ENCODE peak calls at places on chromosomes 16 and 17, in eight cellular contexts. K is left ventricle myocardium inferior; L is AG09309; M is AG20443; D is stromal cell of bone marrow; Z is WTC11; J is kidney glomerular epithelial cell; E is activated CD8-positive, alpha-beta T cell treated with anti-CD3 and anti-CD28 coated beads, Interleukin-2, amount 10 ng/mL, durations not matched to agents 7 days and 5 days. T is an unnamed sample.

GRCh38 chr16:57646388-57647039 is 18.1 kb downstream of the ADGRG1 start:
- DNase-seq in K (no peak), L (no peak), M (no peak), D (no peak), Z (no peak), J (no peak), E (no peak), T (no peak)

GRCh38 chr16:11134722-11135121 is 121.3 kb downstream of the SOCS1 start:
- DNase-seq in K (no peak), L (no peak), M (no peak), D (no peak), Z (no peak), J (no peak), E (no peak), T (no peak)

GRCh38 chr17:31413871-31414589 is 22.6 kb downstream of the RAB11FIP4 start:
- DNase-seq in K (no peak), L (peak), M (peak), D (peak), Z (no peak), J (no peak), E (no peak), T (no peak)

GRCh38 chr16:51648521-51648920 is 497.5 kb upstream of the SALL1 start:
- DNase-seq in K (no peak), L (peak), M (peak), D (no peak), Z (no peak), J (no peak), E (no peak), T (no peak)

GRCh38 chr16:78770353-78771091 is 671.1 kb downstream of the WWOX start:
- DNase-seq in K (peak), L (no peak), M (peak), D (peak), Z (peak), J (no peak), E (peak), T (peak)

GRCh38 chr16:85025781-85026653 is 1.6 kb upstream of the KIAA0513 start:
- DNase-seq in K (no peak), L (no peak), M (no peak), D (no peak), Z (no peak), J (no peak), E (no peak), T (no peak)

GRCh38 chr16:28980929-28981328 is 3.9 kb upstream of the LAT start:
- DNase-seq in K (no peak), L (no peak), M (no peak), D (no peak), Z (no peak), J (no peak), E (no peak), T (no peak)

GRCh38 chr16:546909-547770 is 13.1 kb upstream of the PRR35 start:
- DNase-seq in K (peak), L (no peak), M (peak), D (no peak), Z (peak), J (no peak), E (peak), T (peak)

GRCh38 chr17:57553991-57554825 is 190.9 kb downstream of the CCDC182 start:
- DNase-seq in K (no peak), L (no peak), M (no peak), D (no peak), Z (peak), J (peak), E (no peak), T (no peak)